ENCODE peak calls at places on chromosomes 16 and 17, in four cellular contexts. M is astrocyte, O is lung, L is ovary. F is an unnamed sample.

GRCh38 chr17:53166736-53167135 is 656.0 kb upstream of the KIF2B start:
- DNase-seq in M (no peak), O (no peak), L (no peak), F (no peak)

GRCh38 chr17:17467720-17468119 is 9.1 kb upstream of the MED9 start:
- DNase-seq in M (no peak), O (no peak), L (no peak), F (peak)

GRCh38 chr17:83180996-83181481 is 101.6 kb downstream of the METRNL start:
- DNase-seq in M (no peak), O (peak), L (no peak), F (peak)

GRCh38 chr16:55900616-55901393 is 25.6 kb upstream of the CES5A start:
- DNase-seq in M (no peak), O (no peak), L (no peak), F (no peak)

GRCh38 chr17:33475594-33475993 is 182.5 kb upstream of the ASIC2 start:
- DNase-seq in M (no peak), O (no peak), L (no peak), F (no peak)

GRCh38 chr17:50222922-50223321 is 21.5 kb upstream of the COL1A1 start:
- DNase-seq in M (no peak), O (no peak), L (peak), F (no peak)

GRCh38 chr17:65025288-65025687 is 31.3 kb downstream of the GNA13 start:
- DNase-seq in M (no peak), O (no peak), L (no peak), F (no peak)

GRCh38 chr17:38797828-38798227 is 1.5 kb downstream of the PIP4K2B start:
- DNase-seq in M (no peak), O (no peak), L (no peak), F (no peak)

GRCh38 chr16:66512589-66513404 is 37.1 kb downstream of the TK2 start:
- DNase-seq in M (peak), O (no peak), L (no peak), F (no peak)

GRCh38 chr17:57256708-57257112 is 387 bp downstream of the MSI2 start:
- DNase-seq in M (no peak), O (peak), L (peak), F (peak)

GRCh38 chr17:4215882-4216411 is 47.8 kb downstream of the ANKFY1 start:
- DNase-seq in M (no peak), O (no peak), L (no peak), F (no peak)

GRCh38 chr17:68602267-68602644 is 1.1 kb upstream of the FAM20A start:
- DNase-seq in M (no peak), O (no peak), L (no peak), F (no peak)

GRCh38 chr16:35748621-35749252 is 2289.3 kb downstream of the TP53TG3F start:
- DNase-seq in M (no peak), O (no peak), L (no peak), F (no peak)

GRCh38 chr17:62955841-62956352 is 10.1 kb upstream of the TANC2 start:
- DNase-seq in M (no peak), O (no peak), L (no peak), F (no peak)

GRCh38 chr16:17744903-17745581 is 274.3 kb upstream of the XYLT1 start:
- DNase-seq in M (no peak), O (no peak), L (no peak), F (no peak)

GRCh38 chr17:10156579-10157488 is 41.6 kb downstream of the GAS7 start:
- DNase-seq in M (no peak), O (peak), L (no peak), F (peak)

GRCh38 chr17:38418069-38418692 is 10.1 kb upstream of the ARHGAP23 start:
- DNase-seq in M (no peak), O (no peak), L (no peak), F (no peak)

GRCh38 chr17:5191541-5192417 is at the start of gene ZNF594:
- DNase-seq in M (peak), O (peak), L (peak), F (peak)

GRCh38 chr16:13332713-13333255 is 431.4 kb downstream of the SHISA9 start:
- DNase-seq in M (no peak), O (no peak), L (no peak), F (no peak)

GRCh38 chr16:72098936-72099335 is 5.3 kb downstream of the DHX38 start:
- DNase-seq in M (no peak), O (no peak), L (no peak), F (no peak)

GRCh38 chr16:71311553-71312158 is 22.5 kb upstream of the CMTR2 start:
- DNase-seq in M (no peak), O (no peak), L (peak), F (no peak)

GRCh38 chr17:45783593-45784292 is 377 bp upstream of the CRHR1 start:
- DNase-seq in M (no peak), O (no peak), L (peak), F (no peak)

GRCh38 chr16:203246-203645 is 23.0 kb downstream of the HBQ1 start:
- DNase-seq in M (no peak), O (no peak), L (no peak), F (no peak)

GRCh38 chr16:85477801-85478363 is 135.2 kb upstream of the GSE1 start:
- DNase-seq in M (peak), O (no peak), L (no peak), F (no peak)

GRCh38 chr17:5826384-5826783 is 242.1 kb upstream of the NLRP1 start:
- DNase-seq in M (peak), O (no peak), L (no peak), F (no peak)

GRCh38 chr16:46972971-46973456 is 460 bp downstream of the DNAJA2 start:
- DNase-seq in M (no peak), O (peak), L (peak), F (peak)

GRCh38 chr17:80005360-80006338 is 30.0 kb downstream of the TBC1D16 start:
- DNase-seq in M (no peak), O (peak), L (no peak), F (peak)

GRCh38 chr16:2702871-2703745 is 16.9 kb downstream of the PRSS27 start:
- DNase-seq in M (no peak), O (no peak), L (no peak), F (no peak)

GRCh38 chr16:1340730-1341494 is 7.5 kb downstream of the BAIAP3 start:
- DNase-seq in M (no peak), O (no peak), L (no peak), F (no peak)
- TF ChIP-seq CTCF in M (no peak), O (no peak), L (no peak), F (no peak)

GRCh38 chr17:40109471-40109824 is 9.1 kb upstream of the NR1D1 start:
- DNase-seq in M (no peak), O (no peak), L (no peak), F (no peak)

GRCh38 chr17:40104570-40105471 is 4.4 kb upstream of the NR1D1 start:
- DNase-seq in M (no peak), O (no peak), L (peak), F (no peak)

GRCh38 chr17:40106760-40107265 is 6.4 kb upstream of the NR1D1 start:
- DNase-seq in M (no peak), O (no peak), L (peak), F (no peak)

GRCh38 chr17:40106089-40106759 is 5.8 kb upstream of the NR1D1 start:
- DNase-seq in M (no peak), O (no peak), L (no peak), F (no peak)

DNA sequence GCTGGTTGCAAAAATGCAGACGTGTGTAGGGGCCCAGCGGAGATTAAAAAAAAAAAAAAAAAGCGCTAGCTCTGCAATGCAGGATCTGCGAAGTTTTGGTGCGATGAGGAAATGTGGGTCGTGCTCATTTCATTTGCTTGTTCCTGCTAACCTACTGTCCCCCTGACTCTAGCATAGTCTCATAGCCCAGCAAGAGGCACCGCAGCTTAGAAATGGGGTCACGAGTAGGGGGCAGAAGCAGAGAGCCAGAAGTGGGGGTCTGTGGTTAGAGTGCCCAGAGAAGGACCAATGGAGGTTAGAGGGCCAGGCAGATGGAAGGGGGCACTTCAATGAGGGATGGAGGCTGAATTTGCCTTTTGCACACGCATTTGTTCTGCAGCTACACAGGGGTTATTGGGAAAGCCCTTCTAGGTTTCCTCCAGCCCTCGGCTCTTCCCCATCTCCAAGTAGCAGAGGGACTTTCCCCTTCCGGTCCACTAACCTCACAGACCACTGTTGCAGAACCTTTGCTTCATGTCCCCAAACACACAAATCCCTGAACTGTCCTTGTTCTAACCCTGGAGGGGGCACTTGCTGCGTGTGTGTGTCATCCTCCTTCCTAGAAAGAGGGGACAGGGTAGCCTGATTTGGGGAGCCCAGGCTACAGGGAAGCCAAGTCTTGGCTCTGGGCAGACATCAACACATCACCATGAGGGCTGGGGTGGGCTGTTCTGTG is 7.0 kb upstream of the NR1D1 start:
- DNase-seq in M (no peak), O (no peak), L (peak), F (no peak)
- H3K4me3 ChIP-seq in M (no peak), O (no peak), L (no peak), F (no peak)

DNA sequence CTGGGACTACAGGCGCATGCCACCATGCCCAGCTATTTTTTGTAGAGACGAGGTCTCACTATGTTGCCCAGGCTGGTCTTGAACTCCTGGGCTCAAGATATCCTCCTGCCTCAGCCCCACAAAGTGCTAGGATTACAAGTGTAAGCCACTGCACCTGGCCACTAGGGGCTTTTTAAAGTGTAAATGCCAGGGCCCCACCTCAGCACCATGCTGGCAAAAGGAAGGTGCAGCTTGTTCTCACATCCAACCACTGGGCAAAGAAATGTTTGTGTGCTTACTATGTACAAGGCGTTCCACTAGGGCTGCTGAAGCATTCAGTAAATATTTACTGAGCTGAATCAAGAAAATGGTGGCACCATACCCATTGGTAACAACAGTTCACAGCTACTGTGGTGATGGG is 22.6 kb downstream of the COG1 start:
- DNase-seq in M (no peak), O (no peak), L (no peak), F (no peak)
- TF ChIP-seq CTCF in M (no peak), O (no peak), L (no peak), F (no peak)

DNA sequence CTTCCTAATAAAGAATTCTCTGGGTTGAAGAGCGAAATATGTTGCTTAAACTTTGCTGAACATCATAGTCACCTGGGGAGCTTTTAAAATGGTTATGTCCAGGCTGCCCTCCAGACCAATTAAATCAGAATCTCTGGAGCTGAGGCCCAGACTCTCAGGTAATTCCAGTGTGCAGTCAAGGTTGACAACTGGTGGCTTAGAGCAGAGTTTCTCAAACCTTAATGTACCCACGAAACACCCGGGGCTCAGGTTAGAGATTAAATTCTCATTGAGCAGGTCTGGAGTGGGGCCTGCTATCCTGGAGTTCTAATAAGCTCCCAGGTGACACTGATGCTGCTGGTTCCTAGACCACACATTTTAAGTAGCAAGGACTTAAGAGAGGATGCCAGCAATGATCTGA is 167.2 kb downstream of the SNX29 start:
- DNase-seq in M (no peak), O (no peak), L (no peak), F (no peak)
- H3K4me3 ChIP-seq in M (no peak), O (no peak), L (no peak), F (no peak)

GRCh38 chr17:78815696-78816095 is 24.9 kb downstream of the USP36 start:
- DNase-seq in M (no peak), O (no peak), L (no peak), F (no peak)
- TF ChIP-seq CTCF in M (no peak), O (no peak), L (no peak), F (no peak)

GRCh38 chr17:74758846-74759163 is 10.4 kb downstream of the NHERF1 start:
- DNase-seq in M (no peak), O (no peak), L (no peak), F (no peak)
- H3K4me3 ChIP-seq in M (no peak), O (no peak), L (no peak), F (no peak)

GRCh38 chr16:81936209-81936608 is 75.1 kb downstream of the SDR42E1 start:
- DNase-seq in M (no peak), O (no peak), L (no peak), F (no peak)

GRCh38 chr16:81931927-81932326 is 79.3 kb downstream of the SDR42E1 start:
- DNase-seq in M (no peak), O (no peak), L (no peak), F (no peak)

GRCh38 chr16:81928975-81929374 is 82.3 kb downstream of the SDR42E1 start:
- DNase-seq in M (no peak), O (peak), L (no peak), F (no peak)

GRCh38 chr16:81929841-81930240 is 81.4 kb downstream of the SDR42E1 start:
- DNase-seq in M (no peak), O (no peak), L (no peak), F (no peak)

GRCh38 chr16:81932668-81933067 is 78.6 kb downstream of the SDR42E1 start:
- DNase-seq in M (no peak), O (no peak), L (no peak), F (no peak)
- TF ChIP-seq CTCF in M (no peak), O (no peak), L (no peak), F (no peak)

F was measured in colonic mucosa.